ENCODE peak calls at places on chromosomes 4 and X, in six cellular contexts. F is right lobe of liver, J is progenitor cell of endocrine pancreas, A is AG04450, L is SW480, S is NCI-H2029 treated with DMSO at 0.1 percent for 48 hours. B is an unnamed sample.

GRCh38 chr4:7806080-7806630 is 133.5 kb downstream of the AFAP1 start:
- DNase-seq in S (no peak), L (no peak), J (no peak), F (no peak), A (no peak), B (no peak)

GRCh38 chrX:1466971-1467561 is 14.4 kb upstream of the ASMTL start:
- DNase-seq in A (no peak), F (no peak), L (no peak), S (no peak), J (peak; percentile 3), B (no peak)

GRCh38 chrX:11239230-11239629 is 54.0 kb upstream of the AMELX start:
- DNase-seq in J (no peak), A (no peak), F (no peak), L (peak; percentile 18), S (no peak), B (peak; percentile 70)

GRCh38 chr4:146582864-146583263 is 55.8 kb upstream of the POU4F2 start:
- DNase-seq in J (no peak), A (no peak), L (peak; percentile 0), S (no peak), F (no peak), B (peak; percentile 23)

GRCh38 chrX:30065226-30065625 is 150.1 kb upstream of the MAGEB2 start:
- DNase-seq in F (no peak), A (peak; percentile 8), J (no peak), L (no peak), S (no peak), B (peak; percentile 18)

GRCh38 chr4:77566148-77566547 is 39.5 kb upstream of the CXCL13 start:
- DNase-seq in L (no peak), J (no peak), S (no peak), F (no peak), A (no peak), B (no peak)

GRCh38 chr4:6405417-6405747 is 67.0 kb downstream of the PPP2R2C start:
- DNase-seq in L (no peak), S (no peak), A (no peak), F (no peak), J (no peak), B (no peak)

GRCh38 chrX:71941771-71942170 is 31.1 kb downstream of the NHSL2 start:
- DNase-seq in A (peak; percentile 23), J (no peak), F (no peak), S (no peak), L (no peak), B (peak; percentile 58)

GRCh38 chr4:24889991-24890390 is 22.9 kb downstream of the CCDC149 start:
- DNase-seq in A (no peak), S (no peak), F (no peak), L (no peak), J (no peak), B (peak; percentile 57)

GRCh38 chrX:35351795-35352483 is 409.3 kb downstream of the FAM47B start:
- DNase-seq in S (no peak), L (no peak), J (no peak), F (no peak), A (no peak), B (no peak)

GRCh38 chrX:49053223-49054072 is 5.4 kb upstream of the CCDC120 start:
- DNase-seq in F (peak; percentile 67), J (peak; percentile 59), S (no peak), L (peak; percentile 49), A (no peak), B (peak; percentile 64)

GRCh38 chrX:153474718-153475117 is 4.3 kb upstream of the HAUS7 start:
- DNase-seq in A (no peak), F (peak; percentile 72), S (no peak), J (no peak), L (no peak), B (peak; percentile 66)

GRCh38 chr4:125838924-125839323 is 524.2 kb downstream of the FAT4 start:
- DNase-seq in A (no peak), S (no peak), F (no peak), L (no peak), J (no peak), B (no peak)

GRCh38 chr4:39067031-39067430 is 5.0 kb downstream of the KLHL5 start:
- DNase-seq in J (no peak), S (no peak), F (no peak), L (no peak), A (no peak), B (no peak)

GRCh38 chr4:161256716-161257115 is 907.1 kb downstream of the FSTL5 start:
- DNase-seq in A (no peak), L (no peak), J (no peak), F (no peak), S (no peak), B (peak; percentile 43)

GRCh38 chr4:64771149-64771548 is 361.9 kb upstream of the TECRL start:
- DNase-seq in A (no peak), S (no peak), F (no peak), J (no peak), L (no peak), B (peak; percentile 6)

GRCh38 chrX:71536285-71536684 is 3.4 kb downstream of the OGT start:
- DNase-seq in S (no peak), A (no peak), F (no peak), L (no peak), J (no peak), B (no peak)

GRCh38 chr4:14787894-14788293 is 214.4 kb upstream of the CPEB2 start:
- DNase-seq in S (no peak), A (no peak), L (peak; percentile 9), J (no peak), F (no peak), B (peak; percentile 41)

GRCh38 chr4:19494958-19495357 is 756.7 kb upstream of the SLIT2 start:
- DNase-seq in S (no peak), L (no peak), J (no peak), A (no peak), F (no peak), B (peak; percentile 57)

GRCh38 chr4:19346636-19347035 is 905.1 kb upstream of the SLIT2 start:
- DNase-seq in F (no peak), J (no peak), A (no peak), S (no peak), L (no peak), B (no peak)

GRCh38 chrX:10617964-10618342 is 2.4 kb downstream of the MID1 start:
- DNase-seq in A (no peak), J (no peak), L (peak; percentile 72), S (peak; percentile 14), F (no peak), B (peak; percentile 83)

GRCh38 chr4:71269241-71269640 is 69.6 kb upstream of the SLC4A4 start:
- DNase-seq in A (no peak), J (no peak), L (no peak), S (no peak), F (no peak), B (no peak)

GRCh38 chr4:75733369-75733768 is 9.0 kb downstream of the USO1 start:
- DNase-seq in F (no peak), A (no peak), S (no peak), J (no peak), L (no peak), B (peak; percentile 69)

GRCh38 chr4:123120473-123120872 is 198.1 kb upstream of the NUDT6 start:
- DNase-seq in F (no peak), J (no peak), A (no peak), S (no peak), L (peak; percentile 42), B (peak; percentile 95)

GRCh38 chr4:156968479-156968984 is 3.1 kb downstream of the PDGFC start:
- DNase-seq in A (no peak), F (peak; percentile 26), J (peak; percentile 37), L (peak; percentile 38), S (peak; percentile 56), B (peak; percentile 81)

GRCh38 chr4:82765134-82765533 is 33.5 kb downstream of the SCD5 start:
- DNase-seq in F (no peak), A (no peak), S (no peak), J (no peak), L (no peak), B (no peak)

GRCh38 chr4:41647368-41647767 is 101.2 kb downstream of the PHOX2B start:
- DNase-seq in L (no peak), F (no peak), S (no peak), A (no peak), J (no peak), B (no peak)

GRCh38 chr4:170027181-170027829 is 1.1 kb upstream of the MFAP3L start:
- DNase-seq in S (peak; percentile 81), L (peak; percentile 89), F (peak; percentile 93), J (peak; percentile 88), A (peak; percentile 94), B (peak; percentile 93)

GRCh38 chr4:30380404-30380998 is 339.7 kb upstream of the PCDH7 start:
- DNase-seq in F (peak; percentile 26), S (peak; percentile 13), J (no peak), L (peak; percentile 38), A (peak; percentile 32), B (peak; percentile 83)

GRCh38 chrX:149757206-149758067 is 16.4 kb upstream of the HSFX1 start:
- DNase-seq in J (no peak), F (no peak), A (no peak), S (no peak), L (no peak), B (no peak)

GRCh38 chrX:95911062-95911461 is 773.6 kb upstream of the DIAPH2 start:
- DNase-seq in F (no peak), L (no peak), A (no peak), S (no peak), J (no peak), B (no peak)

GRCh38 chrX:12149670-12150407 is 11.6 kb downstream of the FRMPD4 start:
- DNase-seq in F (no peak), J (no peak), A (no peak), L (no peak), S (no peak), B (no peak)

GRCh38 chr4:149102765-149103164 is 660.6 kb upstream of the NR3C2 start:
- DNase-seq in S (no peak), L (no peak), A (no peak), J (no peak), F (no peak), B (no peak)

GRCh38 chr4:189221691-189222090 is 719.0 kb upstream of the FRG1 start:
- DNase-seq in J (no peak), L (no peak), S (no peak), A (no peak), F (no peak), B (no peak)

GRCh38 chr4:147175460-147176025 is 229.9 kb upstream of the TTC29 start:
- DNase-seq in S (no peak), A (no peak), L (no peak), J (no peak), F (no peak), B (no peak)

GRCh38 chr4:40731792-40732245 is 17.9 kb upstream of the NSUN7 start:
- DNase-seq in L (no peak), J (no peak), S (peak; percentile 85), A (no peak), F (peak; percentile 54), B (no peak)

B was measured in ELR.